ENCODE peak calls at places on chromosomes 16 and 17, in six cellular contexts. One of them, this sample, is unnamed. For H3K9me3, the result is how much of the 10 kb centered on the place peaks cover.

GRCh38 chr17:40520991-40521453 is 19.6 kb upstream of the TNS4 start:
- DNase-seq in tibial artery: peak
- DNase-seq in Peyer's patch: peak
- DNase-seq in GM23248: no peak
- DNase-seq in left ventricle myocardium inferior: no peak
- DNase-seq in effector memory CD4-positive, alpha-beta T cell: no peak
- DNase-seq in this sample: no peak

GRCh38 chr16:84303023-84303422 is 8.3 kb downstream of the WFDC1 start:
- DNase-seq in GM23248: no peak
- DNase-seq in left ventricle myocardium inferior: no peak
- DNase-seq in effector memory CD4-positive, alpha-beta T cell: no peak
- DNase-seq in tibial artery: peak
- DNase-seq in Peyer's patch: no peak
- DNase-seq in this sample: no peak

GRCh38 chr16:89581861-89582563 is 6.5 kb downstream of the CPNE7 start:
- DNase-seq in tibial artery: no peak
- DNase-seq in Peyer's patch: no peak
- DNase-seq in effector memory CD4-positive, alpha-beta T cell: no peak
- DNase-seq in left ventricle myocardium inferior: no peak
- DNase-seq in GM23248: peak
- DNase-seq in this sample: no peak

GRCh38 chr17:40828454-40829039 is 6.1 kb upstream of the KRT10 start:
- DNase-seq in left ventricle myocardium inferior: no peak
- DNase-seq in Peyer's patch: no peak
- DNase-seq in tibial artery: no peak
- DNase-seq in GM23248: no peak
- DNase-seq in effector memory CD4-positive, alpha-beta T cell: no peak
- DNase-seq in this sample: no peak

GRCh38 chr16:9522589-9522988 is 431.1 kb downstream of the HAPSTR1 start:
- DNase-seq in Peyer's patch: no peak
- DNase-seq in GM23248: no peak
- DNase-seq in left ventricle myocardium inferior: no peak
- DNase-seq in effector memory CD4-positive, alpha-beta T cell: no peak
- DNase-seq in tibial artery: no peak
- DNase-seq in this sample: no peak

GRCh38 chr16:27253526-27253930 is 15.0 kb downstream of the NSMCE1 start:
- DNase-seq in effector memory CD4-positive, alpha-beta T cell: no peak
- DNase-seq in tibial artery: no peak
- DNase-seq in Peyer's patch: peak
- DNase-seq in left ventricle myocardium inferior: no peak
- DNase-seq in GM23248: peak
- DNase-seq in this sample: no peak

GRCh38 chr16:68356249-68356918 is 45.6 kb downstream of the PRMT7 start:
- DNase-seq in tibial artery: no peak
- DNase-seq in left ventricle myocardium inferior: no peak
- DNase-seq in Peyer's patch: peak
- DNase-seq in effector memory CD4-positive, alpha-beta T cell: peak
- DNase-seq in GM23248: no peak
- DNase-seq in this sample: peak

GRCh38 chr16:10906914-10907756 is 30.1 kb downstream of the CIITA start:
- DNase-seq in tibial artery: peak
- DNase-seq in left ventricle myocardium inferior: peak
- DNase-seq in Peyer's patch: no peak
- DNase-seq in GM23248: no peak
- DNase-seq in effector memory CD4-positive, alpha-beta T cell: no peak
- DNase-seq in this sample: no peak

GRCh38 chr17:27810902-27811557 is 10.7 kb upstream of the NOS2 start:
- DNase-seq in Peyer's patch: peak
- DNase-seq in effector memory CD4-positive, alpha-beta T cell: no peak
- DNase-seq in tibial artery: no peak
- DNase-seq in left ventricle myocardium inferior: no peak
- DNase-seq in GM23248: peak
- DNase-seq in this sample: no peak

GRCh38 chr16:77171750-77172635 is 19.0 kb upstream of the MON1B start:
- DNase-seq in effector memory CD4-positive, alpha-beta T cell: no peak
- DNase-seq in left ventricle myocardium inferior: no peak
- DNase-seq in tibial artery: no peak
- DNase-seq in Peyer's patch: no peak
- DNase-seq in GM23248: peak
- DNase-seq in this sample: no peak

GRCh38 chr17:34305061-34305460 is 14.2 kb upstream of the CCL8 start:
- DNase-seq in tibial artery: no peak
- DNase-seq in GM23248: no peak
- DNase-seq in left ventricle myocardium inferior: no peak
- DNase-seq in effector memory CD4-positive, alpha-beta T cell: no peak
- DNase-seq in Peyer's patch: no peak
- DNase-seq in this sample: no peak

GRCh38 chr16:72990003-72990521 is 57.9 kb downstream of the ZFHX3 start:
- DNase-seq in tibial artery: peak
- DNase-seq in left ventricle myocardium inferior: peak
- DNase-seq in GM23248: peak
- DNase-seq in Peyer's patch: peak
- DNase-seq in effector memory CD4-positive, alpha-beta T cell: no peak
- DNase-seq in this sample: no peak

GRCh38 chr17:46009681-46010596 is 10.9 kb downstream of the STH start:
- DNase-seq in GM23248: no peak
- DNase-seq in Peyer's patch: no peak
- DNase-seq in effector memory CD4-positive, alpha-beta T cell: no peak
- DNase-seq in tibial artery: peak
- DNase-seq in left ventricle myocardium inferior: no peak
- DNase-seq in this sample: no peak

GRCh38 chr17:42165751-42166150 is 11.0 kb upstream of the RAB5C start:
- DNase-seq in left ventricle myocardium inferior: no peak
- DNase-seq in Peyer's patch: no peak
- DNase-seq in GM23248: no peak
- DNase-seq in effector memory CD4-positive, alpha-beta T cell: no peak
- DNase-seq in tibial artery: no peak
- DNase-seq in this sample: no peak

GRCh38 chr17:1162116-1162855 is 17.5 kb downstream of the ABR start:
- DNase-seq in left ventricle myocardium inferior: no peak
- DNase-seq in GM23248: no peak
- DNase-seq in tibial artery: no peak
- DNase-seq in Peyer's patch: no peak
- DNase-seq in effector memory CD4-positive, alpha-beta T cell: no peak
- DNase-seq in this sample: no peak

GRCh38 chr17:80837711-80838110 is 153.9 kb upstream of the CHMP6 start:
- DNase-seq in Peyer's patch: no peak
- DNase-seq in left ventricle myocardium inferior: no peak
- DNase-seq in tibial artery: no peak
- DNase-seq in GM23248: no peak
- DNase-seq in effector memory CD4-positive, alpha-beta T cell: no peak
- DNase-seq in this sample: no peak

GRCh38 chr16:3295209-3295608 is 10.0 kb downstream of the TIGD7 start:
- DNase-seq in GM23248: no peak
- DNase-seq in effector memory CD4-positive, alpha-beta T cell: no peak
- DNase-seq in Peyer's patch: no peak
- DNase-seq in tibial artery: no peak
- DNase-seq in left ventricle myocardium inferior: no peak
- DNase-seq in this sample: no peak

GRCh38 chr16:3292604-3293003 is 9.3 kb downstream of the ZNF263 start:
- DNase-seq in Peyer's patch: no peak
- DNase-seq in effector memory CD4-positive, alpha-beta T cell: no peak
- DNase-seq in tibial artery: no peak
- DNase-seq in GM23248: peak
- DNase-seq in left ventricle myocardium inferior: no peak
- DNase-seq in this sample: no peak

GRCh38 chr16:3295783-3296182 is 9.4 kb downstream of the TIGD7 start:
- DNase-seq in GM23248: no peak
- DNase-seq in effector memory CD4-positive, alpha-beta T cell: no peak
- DNase-seq in tibial artery: no peak
- DNase-seq in left ventricle myocardium inferior: no peak
- DNase-seq in Peyer's patch: no peak
- DNase-seq in this sample: no peak

GRCh38 chr16:3285131-3285530 is 1.8 kb downstream of the ZNF263 start:
- DNase-seq in left ventricle myocardium inferior: no peak
- DNase-seq in GM23248: no peak
- DNase-seq in effector memory CD4-positive, alpha-beta T cell: no peak
- DNase-seq in Peyer's patch: no peak
- DNase-seq in tibial artery: peak
- DNase-seq in this sample: no peak

GRCh38 chr16:3289998-3290673 is 6.8 kb downstream of the ZNF263 start:
- DNase-seq in effector memory CD4-positive, alpha-beta T cell: no peak
- DNase-seq in tibial artery: peak
- DNase-seq in GM23248: no peak
- DNase-seq in left ventricle myocardium inferior: no peak
- DNase-seq in Peyer's patch: no peak
- DNase-seq in this sample: no peak
- H3K9me3 ChIP-seq in effector memory CD4-positive, alpha-beta T cell: under half
- H3K9me3 ChIP-seq in tibial artery: half or more
- H3K9me3 ChIP-seq in GM23248: under half
- H3K9me3 ChIP-seq in left ventricle myocardium inferior: half or more
- H3K9me3 ChIP-seq in Peyer's patch: under half
- H3K9me3 ChIP-seq in this sample: under half

GRCh38 chr16:31897283-31897682 is 23.7 kb downstream of the ZNF267 start:
- DNase-seq in effector memory CD4-positive, alpha-beta T cell: no peak
- DNase-seq in tibial artery: no peak
- DNase-seq in left ventricle myocardium inferior: no peak
- DNase-seq in GM23248: no peak
- DNase-seq in Peyer's patch: no peak
- DNase-seq in this sample: no peak

GRCh38 chr16:31899505-31899904 is 25.9 kb downstream of the ZNF267 start:
- DNase-seq in effector memory CD4-positive, alpha-beta T cell: no peak
- DNase-seq in left ventricle myocardium inferior: no peak
- DNase-seq in GM23248: no peak
- DNase-seq in tibial artery: no peak
- DNase-seq in Peyer's patch: no peak
- DNase-seq in this sample: no peak

GRCh38 chr16:31888735-31889134 is 15.1 kb downstream of the ZNF267 start:
- DNase-seq in tibial artery: no peak
- DNase-seq in GM23248: no peak
- DNase-seq in left ventricle myocardium inferior: no peak
- DNase-seq in Peyer's patch: no peak
- DNase-seq in effector memory CD4-positive, alpha-beta T cell: no peak
- DNase-seq in this sample: no peak

DNA sequence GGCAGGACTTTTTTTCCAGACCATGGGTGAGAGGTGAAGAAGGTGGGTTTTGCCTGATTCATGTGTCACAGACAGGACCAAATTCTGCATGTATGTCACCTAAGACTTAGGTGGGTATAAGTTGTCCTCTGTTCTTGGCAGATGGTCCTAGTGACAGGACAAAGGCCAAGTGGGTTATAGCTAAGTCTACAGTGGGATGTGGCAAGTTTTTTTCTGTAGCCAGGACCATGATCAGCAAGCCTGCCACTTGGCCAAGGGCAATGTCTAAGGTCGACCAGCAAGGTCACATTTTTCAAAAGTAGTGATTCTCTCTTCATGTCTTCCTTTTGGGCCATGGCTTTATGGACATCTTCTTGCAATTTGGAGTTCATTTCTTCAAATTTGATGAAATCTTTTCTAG is 20.2 kb downstream of the ZNF267 start:
- DNase-seq in tibial artery: no peak
- DNase-seq in GM23248: no peak
- DNase-seq in Peyer's patch: no peak
- DNase-seq in effector memory CD4-positive, alpha-beta T cell: no peak
- DNase-seq in left ventricle myocardium inferior: no peak
- DNase-seq in this sample: no peak
- H3K9me3 ChIP-seq in tibial artery: under half
- H3K9me3 ChIP-seq in GM23248: under half
- H3K9me3 ChIP-seq in Peyer's patch: under half
- H3K9me3 ChIP-seq in effector memory CD4-positive, alpha-beta T cell: under half
- H3K9me3 ChIP-seq in left ventricle myocardium inferior: under half
- H3K9me3 ChIP-seq in this sample: under half

DNA sequence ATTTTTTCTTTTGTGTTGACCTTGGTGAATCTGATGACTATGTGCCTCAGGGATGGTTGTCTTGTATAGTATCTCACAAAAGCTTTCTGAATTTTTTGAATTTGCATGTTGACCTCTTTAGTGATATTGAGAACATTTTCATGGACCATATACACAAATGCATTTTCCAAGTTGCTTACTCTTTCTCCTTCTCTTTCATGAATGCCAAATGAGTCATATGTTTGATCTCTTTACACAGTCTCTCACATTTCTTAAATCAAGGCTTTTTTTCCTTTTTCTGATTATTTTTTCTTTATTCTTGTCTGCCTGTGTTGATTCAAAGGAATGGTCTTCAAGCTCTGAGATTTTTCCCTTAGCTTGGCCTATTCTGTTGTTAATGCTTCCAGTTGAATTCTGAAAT is 46.6 kb upstream of the KCNJ16 start:
- DNase-seq in tibial artery: no peak
- DNase-seq in effector memory CD4-positive, alpha-beta T cell: no peak
- DNase-seq in left ventricle myocardium inferior: no peak
- DNase-seq in GM23248: no peak
- DNase-seq in Peyer's patch: no peak
- DNase-seq in this sample: no peak
- H3K9me3 ChIP-seq in tibial artery: under half
- H3K9me3 ChIP-seq in effector memory CD4-positive, alpha-beta T cell: under half
- H3K9me3 ChIP-seq in left ventricle myocardium inferior: under half
- H3K9me3 ChIP-seq in GM23248: under half
- H3K9me3 ChIP-seq in Peyer's patch: under half
- H3K9me3 ChIP-seq in this sample: under half

GRCh38 chr17:4026255-4026654 is 62.0 kb upstream of the ATP2A3 start:
- DNase-seq in GM23248: no peak
- DNase-seq in Peyer's patch: no peak
- DNase-seq in tibial artery: no peak
- DNase-seq in effector memory CD4-positive, alpha-beta T cell: no peak
- DNase-seq in left ventricle myocardium inferior: no peak
- DNase-seq in this sample: no peak
- H3K9me3 ChIP-seq in GM23248: under half
- H3K9me3 ChIP-seq in Peyer's patch: under half
- H3K9me3 ChIP-seq in tibial artery: under half
- H3K9me3 ChIP-seq in effector memory CD4-positive, alpha-beta T cell: under half
- H3K9me3 ChIP-seq in left ventricle myocardium inferior: under half
- H3K9me3 ChIP-seq in this sample: under half

GRCh38 chr17:70916469-70916868 is 747.1 kb downstream of the KCNJ2 start:
- DNase-seq in Peyer's patch: no peak
- DNase-seq in GM23248: no peak
- DNase-seq in tibial artery: no peak
- DNase-seq in effector memory CD4-positive, alpha-beta T cell: no peak
- DNase-seq in left ventricle myocardium inferior: no peak
- DNase-seq in this sample: no peak

GRCh38 chr17:70913086-70913485 is 743.8 kb downstream of the KCNJ2 start:
- DNase-seq in GM23248: peak
- DNase-seq in tibial artery: no peak
- DNase-seq in effector memory CD4-positive, alpha-beta T cell: no peak
- DNase-seq in left ventricle myocardium inferior: no peak
- DNase-seq in Peyer's patch: no peak
- DNase-seq in this sample: no peak
- H3K9me3 ChIP-seq in GM23248: under half
- H3K9me3 ChIP-seq in tibial artery: under half
- H3K9me3 ChIP-seq in effector memory CD4-positive, alpha-beta T cell: under half
- H3K9me3 ChIP-seq in left ventricle myocardium inferior: under half
- H3K9me3 ChIP-seq in Peyer's patch: under half
- H3K9me3 ChIP-seq in this sample: under half

DNA sequence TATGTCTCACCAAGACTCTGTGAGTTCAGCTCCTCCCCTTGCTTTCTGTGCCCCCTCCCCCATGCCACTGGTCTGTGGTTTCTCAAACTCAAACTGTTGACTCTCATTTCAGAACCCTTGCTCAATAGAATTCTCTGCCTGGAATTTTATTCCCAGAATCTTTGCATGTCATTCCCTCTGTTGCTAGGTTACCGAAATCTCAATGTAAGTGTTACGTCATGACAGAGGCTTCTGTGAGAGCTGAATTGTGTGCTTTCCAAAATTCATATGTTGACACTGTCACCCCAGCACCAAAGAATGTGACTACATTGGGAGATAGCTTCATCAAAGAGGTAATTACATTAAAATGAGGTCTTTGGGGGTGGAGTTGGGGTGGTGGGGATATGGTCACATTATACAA is 1938.8 kb downstream of the TP53TG3F start:
- DNase-seq in Peyer's patch: no peak
- DNase-seq in effector memory CD4-positive, alpha-beta T cell: no peak
- DNase-seq in tibial artery: no peak
- DNase-seq in left ventricle myocardium inferior: no peak
- DNase-seq in GM23248: no peak
- DNase-seq in this sample: no peak
- H3K9me3 ChIP-seq in Peyer's patch: under half
- H3K9me3 ChIP-seq in effector memory CD4-positive, alpha-beta T cell: under half
- H3K9me3 ChIP-seq in tibial artery: under half
- H3K9me3 ChIP-seq in left ventricle myocardium inferior: under half
- H3K9me3 ChIP-seq in GM23248: under half
- H3K9me3 ChIP-seq in this sample: under half